ENCODE peak calls at places on chromosome 19, in five cellular contexts. H is pancreas; E is CD4-positive, CD25-positive, alpha-beta regulatory T cell; M is heart left ventricle; N is astrocyte. O is an unnamed sample.

GRCh38 chr19:48796468-48797083 is 14.3 kb downstream of the BCAT2 start:
- DNase-seq in M (no peak), E (no peak), N (no peak), H (no peak), O (no peak)

GRCh38 chr19:28221736-28222135 is 991.2 kb downstream of the UQCRFS1 start:
- DNase-seq in H (no peak), M (no peak), E (no peak), N (peak; percentile 72), O (no peak)

GRCh38 chr19:3004522-3004921 is 24.6 kb downstream of the TLE2 start:
- DNase-seq in N (no peak), E (no peak), M (no peak), H (no peak), O (no peak)

GRCh38 chr19:28468701-28469459 is 744.1 kb downstream of the UQCRFS1 start:
- DNase-seq in M (peak; percentile 24), N (peak; percentile 69), H (peak; percentile 39), E (no peak), O (peak; percentile 74)

GRCh38 chr19:43148233-43148632 is 38.1 kb downstream of the PSG5 start:
- DNase-seq in E (no peak), H (no peak), M (no peak), N (peak; percentile 71), O (no peak)

GRCh38 chr19:5489511-5489910 is 34.3 kb downstream of the ZNRF4 start:
- DNase-seq in M (no peak), H (no peak), E (no peak), N (no peak), O (no peak)

GRCh38 chr19:39341122-39341719 is 1.0 kb upstream of the SAMD4B start:
- DNase-seq in M (peak; percentile 34), H (peak; percentile 49), N (no peak), E (no peak), O (peak; percentile 60)

GRCh38 chr19:51703655-51704515 is 10.8 kb downstream of the SPACA6 start:
- DNase-seq in M (peak; percentile 98), H (peak; percentile 96), N (peak; percentile 83), E (peak; percentile 91), O (peak; percentile 97)

GRCh38 chr19:7618366-7618765 is 11.0 kb downstream of the XAB2 start:
- DNase-seq in N (no peak), M (peak; percentile 19), H (peak; percentile 78), E (no peak), O (no peak)

GRCh38 chr19:294341-294818 is 3.2 kb upstream of the PLPP2 start:
- DNase-seq in E (no peak), H (no peak), N (no peak), M (no peak), O (no peak)

GRCh38 chr19:29812080-29812880 is 489 bp downstream of the CCNE1 start:
- DNase-seq in N (no peak), H (peak; percentile 51), M (peak; percentile 26), E (peak; percentile 16), O (peak; percentile 55)
- H3K4me1 ChIP-seq in N (peaks cover 2% of the 10 kb centered on the region), H (no peaks in the 10 kb centered on the region), M (no peaks in the 10 kb centered on the region), E (peaks cover 9% of the 10 kb centered on the region), O (no peaks in the 10 kb centered on the region)

DNA sequence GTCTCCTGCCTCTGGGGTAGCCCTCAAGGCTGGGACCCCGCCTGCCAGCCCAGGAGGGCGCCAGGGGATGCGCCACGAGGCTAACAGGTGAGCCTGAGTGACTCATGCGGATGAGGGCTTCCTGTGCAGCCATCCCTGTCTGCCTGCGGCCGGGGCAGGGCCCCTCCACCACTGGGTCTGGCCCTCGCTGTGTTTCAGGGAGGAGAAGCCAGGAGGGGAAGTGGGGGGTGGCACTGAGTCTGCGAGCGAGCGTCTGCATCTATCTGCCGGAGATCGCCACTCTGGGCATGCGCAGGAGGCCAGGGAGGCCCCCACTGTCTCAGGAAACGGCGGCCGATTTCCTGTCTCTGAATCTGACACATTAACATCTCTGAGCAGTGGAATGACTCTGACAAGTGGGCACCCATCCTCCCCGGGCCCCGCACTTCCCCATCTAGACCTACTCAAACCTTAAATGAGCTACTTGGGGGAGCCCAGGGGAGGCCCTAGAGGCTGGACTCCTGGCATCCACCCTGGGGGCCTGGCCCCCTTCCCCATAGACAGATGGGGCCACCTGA is 19.7 kb downstream of the RFX1 start:
- DNase-seq in N (no peak), M (peak; percentile 91), H (no peak), E (peak; percentile 97), O (peak; percentile 98)
- H3K4me1 ChIP-seq in N (peaks cover 9% of the 10 kb centered on the region), M (peaks cover 20% of the 10 kb centered on the region), H (no peaks in the 10 kb centered on the region), E (peaks cover 77% of the 10 kb centered on the region), O (peaks cover 64% of the 10 kb centered on the region)

GRCh38 chr19:4061683-4062575 is 4.8 kb downstream of the ZBTB7A start:
- DNase-seq in E (no peak), N (no peak), M (peak; percentile 69), H (peak; percentile 86), O (peak; percentile 87)
- H3K4me1 ChIP-seq in E (peaks cover 70% of the 10 kb centered on the region), N (peaks cover 44% of the 10 kb centered on the region), M (peaks cover 60% of the 10 kb centered on the region), H (peaks cover 36% of the 10 kb centered on the region), O (peaks cover 59% of the 10 kb centered on the region)

DNA sequence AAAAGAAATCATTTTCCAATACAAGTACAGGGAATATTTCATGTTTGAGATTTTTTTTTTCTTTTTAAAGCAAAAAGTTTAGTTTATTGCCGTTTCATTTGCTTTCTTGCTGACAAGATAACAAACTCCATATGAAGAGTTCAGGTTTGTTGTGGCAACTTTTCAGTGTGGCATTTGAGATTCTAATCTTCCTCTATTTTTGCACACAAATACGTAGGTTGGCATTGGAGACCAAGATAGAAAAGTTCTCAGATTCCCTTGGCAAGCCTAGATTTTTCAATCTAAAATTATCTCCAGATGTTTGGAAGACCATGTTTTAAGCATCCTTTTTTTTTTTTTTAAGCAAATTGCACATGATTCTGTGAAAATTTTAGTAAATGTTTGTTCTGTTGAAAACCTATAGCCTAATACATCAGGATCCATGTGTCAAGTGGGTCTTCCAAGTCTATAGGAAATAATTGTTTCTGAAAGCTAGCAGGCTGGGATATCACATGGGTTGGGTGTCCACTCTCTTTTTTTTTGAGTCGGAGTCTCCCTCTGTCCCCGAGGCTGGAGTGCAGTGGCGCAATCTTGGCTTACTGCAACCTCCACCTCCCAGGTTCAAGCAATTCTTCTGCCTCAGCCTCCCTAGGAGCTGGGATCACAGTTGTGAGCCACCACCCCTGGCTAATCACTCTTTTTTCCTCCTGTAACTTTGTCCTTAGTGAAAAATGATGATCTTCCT is 2.6 kb downstream of the GARRE1 start:
- DNase-seq in H (no peak), M (no peak), N (no peak), E (no peak), O (peak; percentile 33)
- H3K4me1 ChIP-seq in H (peaks cover 23% of the 10 kb centered on the region), M (peaks cover 15% of the 10 kb centered on the region), N (peaks cover 29% of the 10 kb centered on the region), E (peaks cover 18% of the 10 kb centered on the region), O (no peaks in the 10 kb centered on the region)

GRCh38 chr19:1399079-1399478 is 2.3 kb downstream of the GAMT start:
- DNase-seq in M (no peak), H (no peak), E (no peak), N (no peak), O (no peak)
- H3K4me1 ChIP-seq in M (peaks cover 25% of the 10 kb centered on the region), H (peaks cover 12% of the 10 kb centered on the region), E (peaks cover 22% of the 10 kb centered on the region), N (peaks cover 12% of the 10 kb centered on the region), O (peaks cover 4% of the 10 kb centered on the region)

DNA sequence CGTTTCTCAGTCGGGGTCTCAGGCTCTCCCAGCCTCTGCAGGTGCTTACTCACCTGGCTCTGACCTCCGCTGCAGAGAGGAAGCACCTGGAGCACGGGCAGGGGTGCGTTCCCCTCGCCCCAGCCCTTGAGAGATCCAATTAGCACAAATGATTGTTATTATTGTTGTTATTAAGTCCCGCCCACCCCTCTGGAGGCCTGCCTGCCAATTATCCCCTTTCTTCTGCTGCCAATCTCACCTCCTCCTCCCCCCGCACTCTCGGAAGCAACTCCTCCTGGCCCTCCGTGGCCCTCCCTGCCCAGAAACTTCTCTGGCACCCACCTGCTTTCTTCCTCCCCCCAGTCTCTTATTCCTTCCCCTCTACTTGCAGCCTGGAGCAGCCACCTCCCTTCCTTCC is 8.8 kb downstream of the ZNF787 start:
- DNase-seq in N (no peak), M (no peak), E (no peak), H (no peak), O (no peak)
- H3K4me1 ChIP-seq in N (peaks cover 7% of the 10 kb centered on the region), M (peaks cover 53% of the 10 kb centered on the region), E (peaks cover 15% of the 10 kb centered on the region), H (peaks cover 43% of the 10 kb centered on the region), O (peaks cover 50% of the 10 kb centered on the region)